ENCODE peak calls at places on chromosomes 5 and 9, in four cellular contexts. W is hypothalamus, A is EH, J is BJ. V is an unnamed sample.

GRCh38 chr5:107743357-107744000 is 72.7 kb upstream of the EFNA5 start:
- DNase-seq in W (no peak), A (peak), J (peak), V (peak)

GRCh38 chr5:28542968-28543367 is 1504.6 kb upstream of the CDH9 start:
- DNase-seq in W (no peak), A (no peak), J (no peak), V (peak)

GRCh38 chr9:90903731-90904422 is 102.3 kb downstream of the SYK start:
- DNase-seq in W (no peak), A (no peak), J (no peak), V (no peak)

GRCh38 chr5:156532921-156533320 is 206.0 kb downstream of the SGCD start:
- DNase-seq in W (no peak), A (no peak), J (no peak), V (no peak)

GRCh38 chr5:43400082-43400481 is 12.1 kb downstream of the CCL28 start:
- DNase-seq in W (no peak), A (peak), J (no peak), V (peak)

GRCh38 chr9:137241490-137242328 is 622 bp downstream of the TUBB4B start:
- DNase-seq in W (peak), A (peak), J (no peak), V (peak)

GRCh38 chr9:13358128-13358527 is 78.6 kb upstream of the MPDZ start:
- DNase-seq in W (no peak), A (peak), J (peak), V (peak)

GRCh38 chr9:121620777-121621437 is 30.5 kb upstream of the DAB2IP start:
- DNase-seq in W (no peak), A (peak), J (no peak), V (peak)

GRCh38 chr5:60649288-60649917 is 50.6 kb downstream of the DEPDC1B start:
- DNase-seq in W (no peak), A (peak), J (no peak), V (peak)

GRCh38 chr5:128035689-128036088 is 47.9 kb upstream of the SLC12A2 start:
- DNase-seq in W (no peak), A (no peak), J (no peak), V (no peak)

GRCh38 chr5:112419050-112419595 is at the start of gene EPB41L4A:
- DNase-seq in W (no peak), A (peak), J (no peak), V (no peak)

GRCh38 chr5:71456362-71456743 is 902 bp downstream of the BDP1 start:
- DNase-seq in W (no peak), A (no peak), J (no peak), V (no peak)

GRCh38 chr5:160919610-160920009 is 67.6 kb upstream of the ATP10B start:
- DNase-seq in W (no peak), A (no peak), J (no peak), V (no peak)

GRCh38 chr5:6902597-6902996 is 189.4 kb downstream of the TENT4A start:
- DNase-seq in W (no peak), A (no peak), J (no peak), V (no peak)

GRCh38 chr5:160480652-160481051 is 59.0 kb downstream of the PTTG1 start:
- DNase-seq in W (no peak), A (no peak), J (no peak), V (no peak)

GRCh38 chr5:180605554-180606214 is 14.4 kb upstream of the SCGB3A1 start:
- DNase-seq in W (peak), A (peak), J (no peak), V (peak)

GRCh38 chr9:91583161-91583875 is 159.7 kb upstream of the NFIL3 start:
- DNase-seq in W (no peak), A (no peak), J (no peak), V (no peak)

GRCh38 chr9:132372177-132373095 is 17.6 kb upstream of the SETX start:
- DNase-seq in W (peak), A (peak), J (no peak), V (peak)

V was measured in MCF 10A.